ENCODE peak calls at places on chromosomes 11 and 22, in four cellular contexts. C is adrenal gland, J is lower lobe of right lung, M is neuronal stem cell. Z is an unnamed sample.

GRCh38 chr22:30210235-30210831 is 36.2 kb downstream of the LIF start:
- DNase-seq in C (no peak), J (no peak), M (no peak), Z (no peak)

GRCh38 chr11:96257972-96258951 is 84.7 kb downstream of the MAML2 start:
- DNase-seq in C (no peak), M (no peak), J (no peak), Z (no peak)

GRCh38 chr11:60165946-60166345 is 16.9 kb downstream of the MS4A6A start:
- DNase-seq in J (no peak), M (no peak), C (no peak), Z (no peak)

GRCh38 chr11:75267171-75267970 is 26.8 kb downstream of the TPBGL start:
- DNase-seq in C (no peak), J (no peak), M (no peak), Z (no peak)

GRCh38 chr11:64357904-64358535 is 942 bp upstream of the RPS6KA4 start:
- DNase-seq in J (no peak), M (no peak), C (no peak), Z (no peak)

GRCh38 chr11:74687237-74688005 is 43.8 kb downstream of the CHRDL2 start:
- DNase-seq in C (no peak), M (no peak), J (peak; percentile 6), Z (peak; percentile 45)

GRCh38 chr11:122871302-122871701 is 11.3 kb upstream of the JHY start:
- DNase-seq in M (no peak), C (no peak), J (no peak), Z (no peak)

GRCh38 chr11:10730151-10730550 is 20.9 kb upstream of the CTR9 start:
- DNase-seq in M (no peak), J (no peak), C (no peak), Z (no peak)

GRCh38 chr11:67288198-67288451 is 978 bp upstream of the ANKRD13D start:
- DNase-seq in M (no peak), J (no peak), C (no peak), Z (no peak)

GRCh38 chr22:19085233-19086043 is 36.8 kb downstream of the DGCR2 start:
- DNase-seq in C (no peak), J (no peak), M (no peak), Z (peak; percentile 49)

GRCh38 chr22:41308054-41308453 is 6.7 kb downstream of the ZC3H7B start:
- DNase-seq in C (no peak), M (no peak), J (no peak), Z (no peak)

GRCh38 chr11:78420255-78420764 is 2.7 kb upstream of the GAB2 start:
- DNase-seq in M (peak; percentile 51), C (peak; percentile 81), J (peak; percentile 70), Z (peak; percentile 94)

GRCh38 chr22:30182365-30182764 is 64.2 kb downstream of the LIF start:
- DNase-seq in J (no peak), C (no peak), M (no peak), Z (no peak)

GRCh38 chr22:25134028-25134427 is 65.6 kb upstream of the CRYBB3 start:
- DNase-seq in M (no peak), J (no peak), C (no peak), Z (no peak)

GRCh38 chr11:74269161-74269809 is 42.2 kb downstream of the P4HA3 start:
- DNase-seq in M (no peak), J (no peak), C (no peak), Z (no peak)

GRCh38 chr11:46615756-46616155 is 1.3 kb downstream of the HARBI1 start:
- DNase-seq in C (no peak), J (no peak), M (no peak), Z (no peak)

GRCh38 chr22:29032014-29032475 is 29.6 kb downstream of the C22orf31 start:
- DNase-seq in J (no peak), C (no peak), M (no peak), Z (peak; percentile 14)

GRCh38 chr11:16799890-16800289 is 61.4 kb downstream of the C11orf58 start:
- DNase-seq in M (no peak), C (no peak), J (no peak), Z (no peak)

GRCh38 chr11:35682230-35683195 is 19.9 kb downstream of the TRIM44 start:
- DNase-seq in C (no peak), J (no peak), M (no peak), Z (no peak)

GRCh38 chr22:21041937-21042336 is 3.8 kb upstream of the LRRC74B start:
- DNase-seq in M (no peak), J (peak; percentile 17), C (no peak), Z (no peak)

GRCh38 chr11:74820763-74821162 is 72.1 kb downstream of the RNF169 start:
- DNase-seq in M (no peak), C (no peak), J (no peak), Z (no peak)

GRCh38 chr11:12017243-12017678 is 8.8 kb upstream of the DKK3 start:
- DNase-seq in J (no peak), C (no peak), M (no peak), Z (peak; percentile 90)

GRCh38 chr11:16883179-16883578 is 131.0 kb downstream of the PLEKHA7 start:
- DNase-seq in C (no peak), M (no peak), J (peak; percentile 40), Z (no peak)

GRCh38 chr11:64877390-64878222 is 815 bp downstream of the EHD1 start:
- DNase-seq in M (no peak), J (no peak), C (no peak), Z (no peak)

GRCh38 chr11:67062526-67063373 is 6.1 kb downstream of the RHOD start:
- DNase-seq in J (no peak), C (no peak), M (no peak), Z (no peak)

GRCh38 chr22:42080287-42080686 is 787 bp downstream of the SMDT1 start:
- DNase-seq in C (peak; percentile 70), M (no peak), J (no peak), Z (peak; percentile 10)

GRCh38 chr11:30960387-30960992 is 374.3 kb upstream of the MPPED2 start:
- DNase-seq in M (peak; percentile 36), C (no peak), J (no peak), Z (peak; percentile 61)

GRCh38 chr11:20443596-20443995 is 56.1 kb downstream of the PRMT3 start:
- DNase-seq in C (no peak), M (no peak), J (no peak), Z (peak; percentile 52)

GRCh38 chr22:48277868-48278581 is 1515.6 kb downstream of the TBC1D22A start:
- DNase-seq in M (no peak), J (no peak), C (no peak), Z (no peak)

GRCh38 chr11:57515332-57516060 is at the start of gene SLC43A1:
- DNase-seq in M (no peak), J (peak; percentile 68), C (peak; percentile 59), Z (peak; percentile 74)

GRCh38 chr22:49303781-49304461 is 523.8 kb downstream of the BRD1 start:
- DNase-seq in M (no peak), J (no peak), C (peak; percentile 8), Z (no peak)

GRCh38 chr22:29359469-29359868 is 28.9 kb downstream of the AP1B1 start:
- DNase-seq in J (no peak), M (no peak), C (peak; percentile 75), Z (peak; percentile 89)

GRCh38 chr11:33179431-33179830 is 18.2 kb upstream of the CSTF3 start:
- DNase-seq in M (no peak), C (no peak), J (no peak), Z (no peak)

GRCh38 chr11:114110948-114111347 is 51.4 kb downstream of the ZBTB16 start:
- DNase-seq in C (peak; percentile 67), J (no peak), M (no peak), Z (no peak)

GRCh38 chr11:17610402-17610894 is 63.4 kb downstream of the OTOG start:
- DNase-seq in C (no peak), M (no peak), J (no peak), Z (no peak)

GRCh38 chr11:36672815-36673450 is 74.9 kb upstream of the RAG2 start:
- DNase-seq in C (peak; percentile 33), M (no peak), J (no peak), Z (peak; percentile 64)

GRCh38 chr11:112558691-112559090 is 298.0 kb upstream of the PLET1 start:
- DNase-seq in M (no peak), C (no peak), J (no peak), Z (peak; percentile 54)

GRCh38 chr22:48279465-48279765 is 1517.0 kb downstream of the TBC1D22A start:
- DNase-seq in C (no peak), J (no peak), M (no peak), Z (no peak)

GRCh38 chr22:36375071-36375980 is 12.4 kb downstream of the MYH9 start:
- DNase-seq in M (no peak), C (no peak), J (peak; percentile 82), Z (no peak)
- H3K4me3 ChIP-seq in M (no peak overlapping the region), C (no peak overlapping the region), J (no peak overlapping the region), Z (no peak overlapping the region)

DNA sequence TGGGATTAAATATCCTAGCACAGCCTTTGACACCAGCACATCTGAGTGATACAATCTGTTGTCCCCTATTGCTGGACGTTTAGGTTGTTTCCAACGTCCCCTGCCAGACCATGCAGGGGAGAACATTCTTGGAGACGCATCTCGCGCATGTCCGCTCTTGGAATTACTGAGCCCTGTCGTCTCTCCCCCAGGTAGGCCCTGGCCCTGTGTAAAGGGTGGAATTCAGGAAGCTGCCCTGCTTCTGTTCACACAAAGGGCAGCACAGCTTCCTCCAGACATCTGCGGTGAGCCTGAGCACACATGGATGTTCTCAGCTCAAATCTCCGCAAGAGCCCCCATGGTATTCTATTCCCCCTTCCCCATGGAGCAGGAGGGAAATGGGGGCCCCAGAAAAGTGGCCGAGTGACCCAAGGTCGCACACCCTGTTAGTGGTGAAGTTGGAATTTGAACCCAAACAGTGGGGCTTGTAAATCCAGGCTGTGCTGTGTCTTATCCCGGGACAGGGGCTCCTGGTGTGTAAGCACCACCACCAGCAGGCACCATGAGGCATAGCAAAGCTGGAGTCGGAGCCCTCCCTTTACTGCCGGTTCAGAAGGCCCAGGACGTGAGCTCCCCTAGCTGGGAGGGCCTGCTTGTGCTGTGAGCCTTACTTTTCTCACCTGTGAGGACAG is 5.0 kb upstream of the FGF19 start:
- DNase-seq in J (no peak), M (no peak), C (no peak), Z (peak; percentile 42)
- H3K4me3 ChIP-seq in J (no peak overlapping the region), M (no peak overlapping the region), C (no peak overlapping the region), Z (no peak overlapping the region)

DNA sequence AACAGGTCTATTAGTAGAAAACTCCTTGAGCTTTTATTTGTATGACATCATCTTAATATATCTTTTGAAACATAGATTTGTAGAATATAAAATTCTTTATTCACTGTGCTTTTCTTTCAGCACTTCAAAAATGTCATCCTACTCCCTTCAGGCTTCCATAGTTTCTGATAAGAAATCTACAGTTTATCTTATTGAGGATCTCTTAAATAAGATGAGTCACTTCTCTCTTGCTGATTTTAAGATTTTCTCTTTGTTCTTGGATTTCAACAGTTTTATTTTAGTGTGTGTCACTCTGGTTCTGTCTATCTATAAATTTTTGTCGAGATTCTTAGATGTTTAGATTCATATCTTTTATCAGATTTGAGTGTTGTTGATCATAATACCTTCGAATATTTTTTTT is 566.1 kb upstream of the CHORDC1 start:
- DNase-seq in M (no peak), C (no peak), J (no peak), Z (no peak)
- H3K4me3 ChIP-seq in M (no peak overlapping the region), C (no peak overlapping the region), J (no peak overlapping the region), Z (no peak overlapping the region)

GRCh38 chr22:46159212-46159611 is 8.9 kb downstream of the PPARA start:
- DNase-seq in M (no peak), C (no peak), J (no peak), Z (no peak)
- H3K4me3 ChIP-seq in M (no peak overlapping the region), C (no peak overlapping the region), J (no peak overlapping the region), Z (no peak overlapping the region)

Z was measured in cardiac muscle cell.